ENCODE peak calls at places on chromosomes 4 and X, in ten cellular contexts. N is fibroblast of villous mesenchyme; P is endothelial cell; W is T-helper 2 cell; Y is heart left ventricle; K is Kasumi-1; H is MV-4-11; X is stimulated activated CD8-positive, alpha-beta memory T cell treated with anti-CD3 and anti-CD28 coated beads, Interleukin-7, amount 100 ng/mL, for 1 hour; R is lung microvascular endothelial cell; Q is fibroblast of mammary gland. C is an unnamed sample.

GRCh38 chr4:161466321-161466720 is 697.5 kb downstream of the FSTL5 start:
- DNase-seq in X (no peak), P (no peak), R (no peak), Q (no peak), N (no peak), Y (no peak), W (no peak), H (no peak), K (no peak), C (no peak)

GRCh38 chr4:106038012-106038411 is 142.7 kb downstream of the NPNT start:
- DNase-seq in X (no peak), N (no peak), Q (no peak), P (no peak), H (no peak), W (no peak), R (no peak), K (no peak), Y (no peak), C (no peak)

GRCh38 chr4:159516556-159516955 is 413.7 kb downstream of the RAPGEF2 start:
- DNase-seq in K (no peak), H (no peak), Y (no peak), N (no peak), X (no peak), Q (peak), W (no peak), P (no peak), R (peak), C (no peak)

GRCh38 chrX:50198348-50198747 is 2.5 kb downstream of the AKAP4 start:
- DNase-seq in P (no peak), R (no peak), Q (no peak), K (no peak), N (no peak), Y (no peak), X (no peak), H (no peak), W (no peak), C (no peak)

GRCh38 chrX:129663171-129663570 is 8.4 kb upstream of the APLN start:
- DNase-seq in Y (no peak), Q (peak), H (no peak), P (no peak), N (no peak), K (no peak), X (no peak), W (no peak), R (peak), C (no peak)

GRCh38 chrX:17535229-17535628 is 160.2 kb downstream of the NHS start:
- DNase-seq in X (no peak), Y (no peak), K (no peak), W (no peak), Q (peak), H (no peak), P (peak), R (peak), N (peak), C (peak)

GRCh38 chr4:87243426-87244053 is 23.1 kb upstream of the KLHL8 start:
- DNase-seq in N (no peak), R (no peak), Y (no peak), K (peak), H (no peak), X (no peak), P (no peak), Q (peak), W (no peak), C (no peak)

GRCh38 chr4:150510176-150510875 is 71.6 kb upstream of the MAB21L2 start:
- DNase-seq in H (no peak), W (no peak), P (no peak), K (no peak), R (peak), Y (no peak), Q (peak), X (no peak), N (peak), C (peak)

GRCh38 chrX:44314259-44314734 is 29.2 kb downstream of the EFHC2 start:
- DNase-seq in Y (peak), W (no peak), H (peak), R (peak), K (peak), X (no peak), P (peak), Q (peak), N (peak), C (no peak)

GRCh38 chr4:30641345-30641744 is 78.8 kb upstream of the PCDH7 start:
- DNase-seq in H (no peak), X (no peak), W (no peak), R (no peak), K (no peak), P (no peak), Q (no peak), N (no peak), Y (no peak), C (no peak)

GRCh38 chr4:2256781-2257191 is 5.1 kb downstream of the MXD4 start:
- DNase-seq in P (peak), K (no peak), R (peak), Y (peak), Q (peak), W (no peak), N (no peak), X (no peak), H (no peak), C (no peak)

GRCh38 chr4:77358315-77358928 is 201.4 kb downstream of the CCNG2 start:
- DNase-seq in P (peak), Y (no peak), R (peak), N (peak), K (peak), W (no peak), Q (peak), H (peak), X (no peak), C (no peak)

GRCh38 chrX:130786030-130786429 is 117.0 kb downstream of the ENOX2 start:
- DNase-seq in X (no peak), Y (no peak), N (no peak), Q (no peak), H (no peak), P (no peak), K (no peak), W (no peak), R (no peak), C (no peak)

GRCh38 chrX:77431227-77431626 is 16.0 kb upstream of the FGF16 start:
- DNase-seq in R (no peak), W (no peak), Q (peak), Y (no peak), P (no peak), N (peak), K (peak), X (no peak), H (peak), C (no peak)

GRCh38 chr4:51831133-51831532 is 11.8 kb upstream of the DCUN1D4 start:
- DNase-seq in P (peak), W (peak), K (peak), H (peak), X (peak), R (peak), Q (peak), Y (peak), N (peak), C (no peak)

GRCh38 chr4:152805818-152806217 is 26.1 kb downstream of the ARFIP1 start:
- DNase-seq in X (no peak), W (no peak), H (peak), P (no peak), R (no peak), Y (no peak), K (no peak), N (no peak), Q (no peak), C (no peak)

GRCh38 chr4:176236909-176237308 is 32.1 kb downstream of the ASB5 start:
- DNase-seq in X (no peak), W (no peak), Y (no peak), P (no peak), R (no peak), H (no peak), N (no peak), K (no peak), Q (peak), C (peak)

GRCh38 chr4:35730414-35730813 is 513.9 kb downstream of the ARAP2 start:
- DNase-seq in Y (no peak), Q (no peak), H (no peak), R (no peak), N (no peak), W (no peak), K (no peak), X (no peak), P (no peak), C (no peak)

GRCh38 chr4:25065451-25065850 is 34.7 kb upstream of the LGI2 start:
- DNase-seq in R (no peak), W (no peak), H (no peak), X (no peak), Y (no peak), N (no peak), K (no peak), P (no peak), Q (no peak), C (no peak)

GRCh38 chr4:3936184-3936583 is 170.0 kb downstream of the ADRA2C start:
- DNase-seq in R (no peak), P (no peak), Y (no peak), W (no peak), K (no peak), Q (no peak), H (no peak), N (no peak), X (no peak), C (no peak)

GRCh38 chr4:148238086-148238485 is 204.1 kb downstream of the NR3C2 start:
- DNase-seq in Y (no peak), K (no peak), H (no peak), X (no peak), W (no peak), P (no peak), N (no peak), Q (peak), R (peak), C (no peak)

GRCh38 chr4:30962949-30963348 is 242.8 kb downstream of the PCDH7 start:
- DNase-seq in R (peak), P (no peak), W (no peak), Y (no peak), Q (peak), X (no peak), K (no peak), N (peak), H (no peak), C (peak)

GRCh38 chr4:52507774-52508173 is 151.3 kb downstream of the USP46 start:
- DNase-seq in X (no peak), K (no peak), Y (peak), Q (no peak), N (no peak), H (no peak), W (no peak), R (no peak), P (no peak), C (no peak)

GRCh38 chrX:111928457-111928856 is 52.5 kb downstream of the TRPC5OS start:
- DNase-seq in Y (no peak), R (no peak), N (no peak), P (no peak), H (no peak), K (no peak), W (no peak), X (no peak), Q (no peak), C (no peak)

GRCh38 chrX:105837227-105837626 is 14.9 kb downstream of the NRK start:
- DNase-seq in Q (peak), H (no peak), N (peak), Y (peak), X (no peak), W (no peak), P (no peak), R (peak), K (no peak), C (peak)